ENCODE peak calls at places on chromosome 13, in ten cellular contexts. One of them, this sample, is unnamed.

GRCh38 chr13:19171563-19171962 is 10.1 kb downstream of the TUBA3C start:
- DNase-seq in breast epithelium: no peak
- DNase-seq in transverse colon: no peak
- DNase-seq in testis: no peak
- DNase-seq in upper lobe of left lung: no peak
- DNase-seq in vagina: no peak
- DNase-seq in tibial nerve: no peak
- DNase-seq in esophagus squamous epithelium: no peak
- DNase-seq in right lobe of liver: no peak
- DNase-seq in A549: no peak
- DNase-seq in this sample: no peak

GRCh38 chr13:79225487-79226232 is 180.4 kb downstream of the RBM26 start:
- DNase-seq in breast epithelium: no peak
- DNase-seq in transverse colon: no peak
- DNase-seq in testis: no peak
- DNase-seq in upper lobe of left lung: no peak
- DNase-seq in vagina: no peak
- DNase-seq in tibial nerve: no peak
- DNase-seq in esophagus squamous epithelium: no peak
- DNase-seq in right lobe of liver: no peak
- DNase-seq in A549: no peak
- DNase-seq in this sample: no peak

GRCh38 chr13:72431981-72432617 is 295.3 kb downstream of the MZT1 start:
- DNase-seq in breast epithelium: no peak
- DNase-seq in transverse colon: no peak
- DNase-seq in testis: no peak
- DNase-seq in upper lobe of left lung: no peak
- DNase-seq in vagina: no peak
- DNase-seq in tibial nerve: no peak
- DNase-seq in esophagus squamous epithelium: no peak
- DNase-seq in right lobe of liver: no peak
- DNase-seq in A549: no peak
- DNase-seq in this sample: no peak

GRCh38 chr13:99384468-99384867 is 77.3 kb upstream of the GPR183 start:
- DNase-seq in breast epithelium: no peak
- DNase-seq in transverse colon: no peak
- DNase-seq in testis: no peak
- DNase-seq in upper lobe of left lung: no peak
- DNase-seq in vagina: no peak
- DNase-seq in tibial nerve: no peak
- DNase-seq in esophagus squamous epithelium: no peak
- DNase-seq in right lobe of liver: no peak
- DNase-seq in A549: no peak
- DNase-seq in this sample: no peak

GRCh38 chr13:43257765-43258164 is 234.4 kb downstream of the DNAJC15 start:
- DNase-seq in breast epithelium: no peak
- DNase-seq in transverse colon: no peak
- DNase-seq in testis: no peak
- DNase-seq in upper lobe of left lung: no peak
- DNase-seq in vagina: no peak
- DNase-seq in tibial nerve: no peak
- DNase-seq in esophagus squamous epithelium: no peak
- DNase-seq in right lobe of liver: no peak
- DNase-seq in A549: no peak
- DNase-seq in this sample: no peak

GRCh38 chr13:43428545-43429287 is 358.1 kb downstream of the ENOX1 start:
- DNase-seq in breast epithelium: no peak
- DNase-seq in transverse colon: no peak
- DNase-seq in testis: no peak
- DNase-seq in upper lobe of left lung: no peak
- DNase-seq in vagina: no peak
- DNase-seq in tibial nerve: no peak
- DNase-seq in esophagus squamous epithelium: no peak
- DNase-seq in right lobe of liver: no peak
- DNase-seq in A549: no peak
- DNase-seq in this sample: no peak

GRCh38 chr13:33217256-33217655 is 68.3 kb downstream of the STARD13 start:
- DNase-seq in breast epithelium: no peak
- DNase-seq in transverse colon: no peak
- DNase-seq in testis: no peak
- DNase-seq in upper lobe of left lung: no peak
- DNase-seq in vagina: no peak
- DNase-seq in tibial nerve: no peak
- DNase-seq in esophagus squamous epithelium: no peak
- DNase-seq in right lobe of liver: no peak
- DNase-seq in A549: no peak
- DNase-seq in this sample: no peak

GRCh38 chr13:23969672-23970071 is 72.4 kb upstream of the C1QTNF9B start:
- DNase-seq in breast epithelium: no peak
- DNase-seq in transverse colon: no peak
- DNase-seq in testis: no peak
- DNase-seq in upper lobe of left lung: no peak
- DNase-seq in vagina: no peak
- DNase-seq in tibial nerve: no peak
- DNase-seq in esophagus squamous epithelium: no peak
- DNase-seq in right lobe of liver: no peak
- DNase-seq in A549: no peak
- DNase-seq in this sample: no peak

GRCh38 chr13:110377178-110378175 is 70.4 kb downstream of the COL4A2 start:
- DNase-seq in breast epithelium: no peak
- DNase-seq in transverse colon: no peak
- DNase-seq in testis: no peak
- DNase-seq in upper lobe of left lung: no peak
- DNase-seq in vagina: no peak
- DNase-seq in tibial nerve: no peak
- DNase-seq in esophagus squamous epithelium: no peak
- DNase-seq in right lobe of liver: no peak
- DNase-seq in A549: no peak
- DNase-seq in this sample: no peak

GRCh38 chr13:43744630-43745029 is 42.1 kb downstream of the ENOX1 start:
- DNase-seq in breast epithelium: no peak
- DNase-seq in transverse colon: no peak
- DNase-seq in testis: no peak
- DNase-seq in upper lobe of left lung: no peak
- DNase-seq in vagina: no peak
- DNase-seq in tibial nerve: no peak
- DNase-seq in esophagus squamous epithelium: no peak
- DNase-seq in right lobe of liver: no peak
- DNase-seq in A549: no peak
- DNase-seq in this sample: no peak

GRCh38 chr13:98108330-98108729 is 34.6 kb upstream of the FARP1 start:
- DNase-seq in breast epithelium: no peak
- DNase-seq in transverse colon: no peak
- DNase-seq in testis: no peak
- DNase-seq in upper lobe of left lung: no peak
- DNase-seq in vagina: no peak
- DNase-seq in tibial nerve: no peak
- DNase-seq in esophagus squamous epithelium: no peak
- DNase-seq in right lobe of liver: no peak
- DNase-seq in A549: no peak
- DNase-seq in this sample: no peak

GRCh38 chr13:109720758-109721184 is 65.6 kb downstream of the IRS2 start:
- DNase-seq in breast epithelium: no peak
- DNase-seq in transverse colon: no peak
- DNase-seq in testis: no peak
- DNase-seq in upper lobe of left lung: no peak
- DNase-seq in vagina: no peak
- DNase-seq in tibial nerve: no peak
- DNase-seq in esophagus squamous epithelium: no peak
- DNase-seq in right lobe of liver: no peak
- DNase-seq in A549: no peak
- DNase-seq in this sample: no peak

GRCh38 chr13:42992585-42993122 is 613 bp upstream of the EPSTI1 start:
- DNase-seq in breast epithelium: no peak
- DNase-seq in transverse colon: no peak
- DNase-seq in testis: no peak
- DNase-seq in upper lobe of left lung: no peak
- DNase-seq in vagina: no peak
- DNase-seq in tibial nerve: no peak
- DNase-seq in esophagus squamous epithelium: no peak
- DNase-seq in right lobe of liver: no peak
- DNase-seq in A549: no peak
- DNase-seq in this sample: no peak

GRCh38 chr13:48782429-48782840 is 128.7 kb downstream of the CYSLTR2 start:
- DNase-seq in breast epithelium: no peak
- DNase-seq in transverse colon: no peak
- DNase-seq in testis: no peak
- DNase-seq in upper lobe of left lung: no peak
- DNase-seq in vagina: no peak
- DNase-seq in tibial nerve: no peak
- DNase-seq in esophagus squamous epithelium: no peak
- DNase-seq in right lobe of liver: peak; percentile 60
- DNase-seq in A549: no peak
- DNase-seq in this sample: no peak

GRCh38 chr13:50762969-50763568 is 80.4 kb downstream of the DLEU7 start:
- DNase-seq in breast epithelium: no peak
- DNase-seq in transverse colon: no peak
- DNase-seq in testis: no peak
- DNase-seq in upper lobe of left lung: no peak
- DNase-seq in vagina: no peak
- DNase-seq in tibial nerve: no peak
- DNase-seq in esophagus squamous epithelium: no peak
- DNase-seq in right lobe of liver: no peak
- DNase-seq in A549: no peak
- DNase-seq in this sample: no peak

DNA sequence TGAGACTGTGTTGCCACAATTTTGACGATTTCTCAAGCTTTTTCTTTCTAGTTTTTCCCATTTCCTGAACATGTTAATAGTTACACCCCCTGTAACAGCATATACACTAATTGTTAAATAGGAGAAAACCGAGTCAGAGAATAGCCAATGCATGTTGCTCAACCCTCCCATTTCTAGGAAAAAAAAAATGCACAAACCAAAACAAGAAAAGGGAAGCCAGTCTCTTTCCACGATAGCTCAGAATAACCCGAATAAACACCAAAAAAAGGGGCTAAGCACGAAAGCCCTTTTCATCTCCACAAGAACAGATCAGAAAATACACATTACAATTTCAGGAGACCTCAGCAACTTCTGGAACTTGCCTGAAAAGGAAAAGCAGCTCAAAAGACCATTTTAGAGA is 16.3 kb downstream of the LATS2 start:
- DNase-seq in breast epithelium: no peak
- DNase-seq in transverse colon: no peak
- DNase-seq in testis: no peak
- DNase-seq in upper lobe of left lung: no peak
- DNase-seq in vagina: no peak
- DNase-seq in tibial nerve: no peak
- DNase-seq in esophagus squamous epithelium: no peak
- DNase-seq in right lobe of liver: no peak
- DNase-seq in A549: no peak
- DNase-seq in this sample: no peak
- H3K4me1 ChIP-seq in breast epithelium: no peaks in the 10 kb centered on the region
- H3K4me1 ChIP-seq in transverse colon: peaks cover 40% of the 10 kb centered on the region
- H3K4me1 ChIP-seq in testis: peaks cover 11% of the 10 kb centered on the region
- H3K4me1 ChIP-seq in upper lobe of left lung: peaks cover 45% of the 10 kb centered on the region
- H3K4me1 ChIP-seq in vagina: peaks cover 88% of the 10 kb centered on the region
- H3K4me1 ChIP-seq in tibial nerve: peaks cover 27% of the 10 kb centered on the region
- H3K4me1 ChIP-seq in esophagus squamous epithelium: peaks cover 88% of the 10 kb centered on the region
- H3K4me1 ChIP-seq in right lobe of liver: no peaks in the 10 kb centered on the region
- H3K4me1 ChIP-seq in A549: no peaks in the 10 kb centered on the region
- H3K4me1 ChIP-seq in this sample: peaks cover 10% of the 10 kb centered on the region

GRCh38 chr13:45690636-45691035 is 11.5 kb upstream of the CBY2 start:
- DNase-seq in breast epithelium: no peak
- DNase-seq in transverse colon: no peak
- DNase-seq in testis: no peak
- DNase-seq in upper lobe of left lung: no peak
- DNase-seq in vagina: no peak
- DNase-seq in tibial nerve: no peak
- DNase-seq in esophagus squamous epithelium: no peak
- DNase-seq in right lobe of liver: no peak
- DNase-seq in A549: no peak
- DNase-seq in this sample: no peak
- TF ChIP-seq POLR2A in breast epithelium: no peak
- TF ChIP-seq POLR2A in transverse colon: no peak
- TF ChIP-seq POLR2A in testis: no peak
- TF ChIP-seq POLR2A in upper lobe of left lung: no peak
- TF ChIP-seq POLR2A in vagina: no peak
- TF ChIP-seq POLR2A in tibial nerve: no peak
- TF ChIP-seq POLR2A in esophagus squamous epithelium: no peak
- TF ChIP-seq POLR2A in right lobe of liver: no peak
- TF ChIP-seq POLR2A in A549: no peak
- TF ChIP-seq POLR2A in this sample: no peak

GRCh38 chr13:106373304-106373988 is 162.0 kb downstream of the EFNB2 start:
- DNase-seq in breast epithelium: no peak
- DNase-seq in transverse colon: no peak
- DNase-seq in testis: no peak
- DNase-seq in upper lobe of left lung: no peak
- DNase-seq in vagina: no peak
- DNase-seq in tibial nerve: no peak
- DNase-seq in esophagus squamous epithelium: no peak
- DNase-seq in right lobe of liver: no peak
- DNase-seq in A549: no peak
- DNase-seq in this sample: no peak
- H3K4me1 ChIP-seq in breast epithelium: no peaks in the 10 kb centered on the region
- H3K4me1 ChIP-seq in transverse colon: no peaks in the 10 kb centered on the region
- H3K4me1 ChIP-seq in testis: no peaks in the 10 kb centered on the region
- H3K4me1 ChIP-seq in upper lobe of left lung: peaks cover 30% of the 10 kb centered on the region
- H3K4me1 ChIP-seq in vagina: peaks cover 8% of the 10 kb centered on the region
- H3K4me1 ChIP-seq in tibial nerve: no peaks in the 10 kb centered on the region
- H3K4me1 ChIP-seq in esophagus squamous epithelium: peaks cover 15% of the 10 kb centered on the region
- H3K4me1 ChIP-seq in right lobe of liver: no peaks in the 10 kb centered on the region
- H3K4me1 ChIP-seq in A549: no peaks in the 10 kb centered on the region
- H3K4me1 ChIP-seq in this sample: no peaks in the 10 kb centered on the region

GRCh38 chr13:28495586-28496564 is 947 bp upstream of the FLT1 start:
- DNase-seq in breast epithelium: peak; percentile 24
- DNase-seq in transverse colon: no peak
- DNase-seq in testis: no peak
- DNase-seq in upper lobe of left lung: no peak
- DNase-seq in vagina: no peak
- DNase-seq in tibial nerve: no peak
- DNase-seq in esophagus squamous epithelium: no peak
- DNase-seq in right lobe of liver: no peak
- DNase-seq in A549: no peak
- DNase-seq in this sample: no peak

GRCh38 chr13:28498481-28499115 is 3.7 kb upstream of the FLT1 start:
- DNase-seq in breast epithelium: no peak
- DNase-seq in transverse colon: no peak
- DNase-seq in testis: no peak
- DNase-seq in upper lobe of left lung: peak; percentile 53
- DNase-seq in vagina: no peak
- DNase-seq in tibial nerve: no peak
- DNase-seq in esophagus squamous epithelium: no peak
- DNase-seq in right lobe of liver: no peak
- DNase-seq in A549: no peak
- DNase-seq in this sample: peak; percentile 54

GRCh38 chr13:28494861-28495585 is at the start of gene FLT1:
- DNase-seq in breast epithelium: no peak
- DNase-seq in transverse colon: no peak
- DNase-seq in testis: peak; percentile 47
- DNase-seq in upper lobe of left lung: peak; percentile 91
- DNase-seq in vagina: no peak
- DNase-seq in tibial nerve: no peak
- DNase-seq in esophagus squamous epithelium: no peak
- DNase-seq in right lobe of liver: peak; percentile 73
- DNase-seq in A549: no peak
- DNase-seq in this sample: peak; percentile 85

GRCh38 chr13:28499579-28499978 is 4.7 kb upstream of the FLT1 start:
- DNase-seq in breast epithelium: no peak
- DNase-seq in transverse colon: no peak
- DNase-seq in testis: no peak
- DNase-seq in upper lobe of left lung: no peak
- DNase-seq in vagina: no peak
- DNase-seq in tibial nerve: no peak
- DNase-seq in esophagus squamous epithelium: no peak
- DNase-seq in right lobe of liver: no peak
- DNase-seq in A549: no peak
- DNase-seq in this sample: no peak

GRCh38 chr13:28497143-28497876 is 2.4 kb upstream of the FLT1 start:
- DNase-seq in breast epithelium: no peak
- DNase-seq in transverse colon: no peak
- DNase-seq in testis: no peak
- DNase-seq in upper lobe of left lung: no peak
- DNase-seq in vagina: no peak
- DNase-seq in tibial nerve: no peak
- DNase-seq in esophagus squamous epithelium: no peak
- DNase-seq in right lobe of liver: no peak
- DNase-seq in A549: no peak
- DNase-seq in this sample: no peak
- TF ChIP-seq POLR2A in breast epithelium: no peak
- TF ChIP-seq POLR2A in transverse colon: no peak
- TF ChIP-seq POLR2A in testis: no peak
- TF ChIP-seq POLR2A in upper lobe of left lung: no peak
- TF ChIP-seq POLR2A in vagina: no peak
- TF ChIP-seq POLR2A in tibial nerve: no peak
- TF ChIP-seq POLR2A in esophagus squamous epithelium: no peak
- TF ChIP-seq POLR2A in right lobe of liver: no peak
- TF ChIP-seq POLR2A in A549: no peak
- TF ChIP-seq POLR2A in this sample: no peak